ENCODE peak calls at places on chromosomes 11 and 22, in six cellular contexts. One of them, this sample, is unnamed.
A peak's percentile ranks its signal among the peaks of the same experiment; 100 is the strongest.

GRCh38 chr11:114059984-114060401 is 482 bp downstream of the ZBTB16 start:
- DNase-seq in substantia nigra: no peak
- DNase-seq in colonic mucosa: peak; percentile 58
- DNase-seq in CD4-positive, alpha-beta memory T cell: no peak
- DNase-seq in psoas muscle: peak; percentile 76
- DNase-seq in sigmoid colon: peak; percentile 77
- DNase-seq in this sample: no peak

GRCh38 chr22:38257170-38257569 is 15.6 kb downstream of the TMEM184B start:
- DNase-seq in substantia nigra: no peak
- DNase-seq in colonic mucosa: no peak
- DNase-seq in CD4-positive, alpha-beta memory T cell: no peak
- DNase-seq in psoas muscle: no peak
- DNase-seq in sigmoid colon: peak; percentile 78
- DNase-seq in this sample: no peak

GRCh38 chr22:46064236-46064965 is 85.9 kb upstream of the PPARA start:
- DNase-seq in substantia nigra: no peak
- DNase-seq in colonic mucosa: no peak
- DNase-seq in CD4-positive, alpha-beta memory T cell: no peak
- DNase-seq in psoas muscle: peak; percentile 57
- DNase-seq in sigmoid colon: peak; percentile 63
- DNase-seq in this sample: peak; percentile 5

GRCh38 chr11:19730373-19730772 is 17.7 kb downstream of the NAV2 start:
- DNase-seq in substantia nigra: peak; percentile 54
- DNase-seq in colonic mucosa: no peak
- DNase-seq in CD4-positive, alpha-beta memory T cell: no peak
- DNase-seq in psoas muscle: peak; percentile 57
- DNase-seq in sigmoid colon: peak; percentile 91
- DNase-seq in this sample: no peak

GRCh38 chr11:75320643-75321042 is 30.8 kb downstream of the ARRB1 start:
- DNase-seq in substantia nigra: no peak
- DNase-seq in colonic mucosa: no peak
- DNase-seq in CD4-positive, alpha-beta memory T cell: no peak
- DNase-seq in psoas muscle: peak; percentile 35
- DNase-seq in sigmoid colon: no peak
- DNase-seq in this sample: no peak

GRCh38 chr11:35588627-35589026 is 29.6 kb upstream of the FJX1 start:
- DNase-seq in substantia nigra: no peak
- DNase-seq in colonic mucosa: no peak
- DNase-seq in CD4-positive, alpha-beta memory T cell: no peak
- DNase-seq in psoas muscle: no peak
- DNase-seq in sigmoid colon: no peak
- DNase-seq in this sample: no peak

GRCh38 chr11:77705195-77705876 is 67.7 kb upstream of the CLNS1A start:
- DNase-seq in substantia nigra: no peak
- DNase-seq in colonic mucosa: no peak
- DNase-seq in CD4-positive, alpha-beta memory T cell: no peak
- DNase-seq in psoas muscle: no peak
- DNase-seq in sigmoid colon: no peak
- DNase-seq in this sample: no peak

GRCh38 chr11:80702264-80702663 is 1261.4 kb upstream of the TENM4 start:
- DNase-seq in substantia nigra: no peak
- DNase-seq in colonic mucosa: no peak
- DNase-seq in CD4-positive, alpha-beta memory T cell: no peak
- DNase-seq in psoas muscle: no peak
- DNase-seq in sigmoid colon: no peak
- DNase-seq in this sample: no peak

GRCh38 chr22:39185601-39186012 is 33.1 kb upstream of the CBX7 start:
- DNase-seq in substantia nigra: peak; percentile 62
- DNase-seq in colonic mucosa: no peak
- DNase-seq in CD4-positive, alpha-beta memory T cell: no peak
- DNase-seq in psoas muscle: peak; percentile 83
- DNase-seq in sigmoid colon: peak; percentile 89
- DNase-seq in this sample: no peak

GRCh38 chr22:20267441-20268288 is 453 bp downstream of the RTN4R start:
- DNase-seq in substantia nigra: no peak
- DNase-seq in colonic mucosa: peak; percentile 45
- DNase-seq in CD4-positive, alpha-beta memory T cell: no peak
- DNase-seq in psoas muscle: no peak
- DNase-seq in sigmoid colon: no peak
- DNase-seq in this sample: no peak

GRCh38 chr11:980438-981365 is 55.0 kb downstream of the AP2A2 start:
- DNase-seq in substantia nigra: no peak
- DNase-seq in colonic mucosa: no peak
- DNase-seq in CD4-positive, alpha-beta memory T cell: no peak
- DNase-seq in psoas muscle: peak; percentile 67
- DNase-seq in sigmoid colon: no peak
- DNase-seq in this sample: no peak

GRCh38 chr11:9459573-9460321 is 1.1 kb upstream of the ZNF143 start:
- DNase-seq in substantia nigra: peak; percentile 32
- DNase-seq in colonic mucosa: peak; percentile 36
- DNase-seq in CD4-positive, alpha-beta memory T cell: no peak
- DNase-seq in psoas muscle: no peak
- DNase-seq in sigmoid colon: no peak
- DNase-seq in this sample: no peak

GRCh38 chr11:95104121-95104830 is 14.6 kb downstream of the ENDOD1 start:
- DNase-seq in substantia nigra: no peak
- DNase-seq in colonic mucosa: no peak
- DNase-seq in CD4-positive, alpha-beta memory T cell: no peak
- DNase-seq in psoas muscle: no peak
- DNase-seq in sigmoid colon: no peak
- DNase-seq in this sample: no peak

GRCh38 chr22:46058591-46059519 is 81.9 kb upstream of the WNT7B start:
- DNase-seq in substantia nigra: no peak
- DNase-seq in colonic mucosa: no peak
- DNase-seq in CD4-positive, alpha-beta memory T cell: no peak
- DNase-seq in psoas muscle: peak; percentile 56
- DNase-seq in sigmoid colon: peak; percentile 68
- DNase-seq in this sample: peak; percentile 22

GRCh38 chr11:328012-328411 is 7.4 kb upstream of the IFITM3 start:
- DNase-seq in substantia nigra: no peak
- DNase-seq in colonic mucosa: no peak
- DNase-seq in CD4-positive, alpha-beta memory T cell: no peak
- DNase-seq in psoas muscle: no peak
- DNase-seq in sigmoid colon: peak; percentile 67
- DNase-seq in this sample: no peak

GRCh38 chr11:70110538-70111055 is 32.5 kb downstream of the ANO1 start:
- DNase-seq in substantia nigra: no peak
- DNase-seq in colonic mucosa: no peak
- DNase-seq in CD4-positive, alpha-beta memory T cell: no peak
- DNase-seq in psoas muscle: no peak
- DNase-seq in sigmoid colon: no peak
- DNase-seq in this sample: no peak

GRCh38 chr11:127275771-127276170 is 275.2 kb upstream of the KIRREL3 start:
- DNase-seq in substantia nigra: no peak
- DNase-seq in colonic mucosa: no peak
- DNase-seq in CD4-positive, alpha-beta memory T cell: no peak
- DNase-seq in psoas muscle: no peak
- DNase-seq in sigmoid colon: no peak
- DNase-seq in this sample: no peak

GRCh38 chr11:61071208-61071681 is 31.0 kb upstream of the CD5 start:
- DNase-seq in substantia nigra: no peak
- DNase-seq in colonic mucosa: no peak
- DNase-seq in CD4-positive, alpha-beta memory T cell: peak; percentile 72
- DNase-seq in psoas muscle: no peak
- DNase-seq in sigmoid colon: peak; percentile 48
- DNase-seq in this sample: no peak

GRCh38 chr11:44030276-44030932 is 17.4 kb upstream of the ACCSL start:
- DNase-seq in substantia nigra: peak; percentile 1
- DNase-seq in colonic mucosa: no peak
- DNase-seq in CD4-positive, alpha-beta memory T cell: no peak
- DNase-seq in psoas muscle: no peak
- DNase-seq in sigmoid colon: peak; percentile 78
- DNase-seq in this sample: peak; percentile 67

GRCh38 chr11:3123316-3123715 is 41.8 kb downstream of the OSBPL5 start:
- DNase-seq in substantia nigra: no peak
- DNase-seq in colonic mucosa: peak; percentile 78
- DNase-seq in CD4-positive, alpha-beta memory T cell: no peak
- DNase-seq in psoas muscle: peak; percentile 88
- DNase-seq in sigmoid colon: peak; percentile 96
- DNase-seq in this sample: peak; percentile 22
- H3K27ac ChIP-seq in substantia nigra: peak overlapping the region; percentile 19
- H3K27ac ChIP-seq in colonic mucosa: no peak overlapping the region
- H3K27ac ChIP-seq in CD4-positive, alpha-beta memory T cell: no peak overlapping the region
- H3K27ac ChIP-seq in psoas muscle: peak overlapping the region; percentile 76
- H3K27ac ChIP-seq in sigmoid colon: peak overlapping the region; percentile 91
- H3K27ac ChIP-seq in this sample: no peak overlapping the region

DNA sequence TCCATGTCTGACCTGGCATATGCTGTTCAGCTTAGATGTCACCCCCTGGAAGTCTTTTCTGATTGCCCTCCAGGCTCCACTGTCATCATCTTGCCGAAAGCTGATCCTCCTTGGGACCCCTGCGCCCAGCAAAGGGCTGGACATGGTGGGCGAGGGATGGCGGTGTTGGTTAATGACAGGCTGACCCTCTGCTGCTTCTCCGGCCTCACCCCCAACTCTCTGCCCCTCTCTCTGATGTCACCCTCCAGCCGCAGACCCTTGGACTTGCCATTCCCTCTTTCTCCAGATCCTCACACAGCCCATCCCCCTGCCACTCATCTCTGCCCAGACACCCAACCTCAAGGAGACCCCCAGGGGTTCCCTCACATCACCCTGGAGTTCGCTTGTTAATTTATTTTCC is 2.3 kb downstream of the EHBP1L1 start:
- DNase-seq in substantia nigra: no peak
- DNase-seq in colonic mucosa: no peak
- DNase-seq in CD4-positive, alpha-beta memory T cell: no peak
- DNase-seq in psoas muscle: no peak
- DNase-seq in sigmoid colon: peak; percentile 61
- DNase-seq in this sample: no peak
- H3K27ac ChIP-seq in substantia nigra: no peak overlapping the region
- H3K27ac ChIP-seq in colonic mucosa: peak overlapping the region; percentile 89
- H3K27ac ChIP-seq in CD4-positive, alpha-beta memory T cell: peak overlapping the region; percentile 75
- H3K27ac ChIP-seq in psoas muscle: peak overlapping the region; percentile 98
- H3K27ac ChIP-seq in sigmoid colon: peak overlapping the region; percentile 98
- H3K27ac ChIP-seq in this sample: no peak overlapping the region

GRCh38 chr22:29003552-29003951 is 58.1 kb downstream of the C22orf31 start:
- DNase-seq in substantia nigra: no peak
- DNase-seq in colonic mucosa: no peak
- DNase-seq in CD4-positive, alpha-beta memory T cell: no peak
- DNase-seq in psoas muscle: no peak
- DNase-seq in sigmoid colon: no peak
- DNase-seq in this sample: no peak

GRCh38 chr22:29002603-29003002 is 59.0 kb downstream of the C22orf31 start:
- DNase-seq in substantia nigra: no peak
- DNase-seq in colonic mucosa: no peak
- DNase-seq in CD4-positive, alpha-beta memory T cell: no peak
- DNase-seq in psoas muscle: peak; percentile 66
- DNase-seq in sigmoid colon: no peak
- DNase-seq in this sample: no peak

GRCh38 chr22:29003975-29004646 is 57.5 kb downstream of the C22orf31 start:
- DNase-seq in substantia nigra: no peak
- DNase-seq in colonic mucosa: no peak
- DNase-seq in CD4-positive, alpha-beta memory T cell: no peak
- DNase-seq in psoas muscle: no peak
- DNase-seq in sigmoid colon: no peak
- DNase-seq in this sample: peak; percentile 72

GRCh38 chr22:29006346-29006745 is 55.3 kb downstream of the C22orf31 start:
- DNase-seq in substantia nigra: no peak
- DNase-seq in colonic mucosa: no peak
- DNase-seq in CD4-positive, alpha-beta memory T cell: no peak
- DNase-seq in psoas muscle: no peak
- DNase-seq in sigmoid colon: no peak
- DNase-seq in this sample: no peak

GRCh38 chr22:29004647-29005371 is 56.8 kb downstream of the C22orf31 start:
- DNase-seq in substantia nigra: peak; percentile 26
- DNase-seq in colonic mucosa: peak; percentile 68
- DNase-seq in CD4-positive, alpha-beta memory T cell: no peak
- DNase-seq in psoas muscle: peak; percentile 62
- DNase-seq in sigmoid colon: no peak
- DNase-seq in this sample: peak; percentile 80
- H3K27ac ChIP-seq in substantia nigra: no peak overlapping the region
- H3K27ac ChIP-seq in colonic mucosa: no peak overlapping the region
- H3K27ac ChIP-seq in CD4-positive, alpha-beta memory T cell: no peak overlapping the region
- H3K27ac ChIP-seq in psoas muscle: peak overlapping the region; percentile 68
- H3K27ac ChIP-seq in sigmoid colon: peak overlapping the region; percentile 71
- H3K27ac ChIP-seq in this sample: peak overlapping the region; percentile 47

DNA sequence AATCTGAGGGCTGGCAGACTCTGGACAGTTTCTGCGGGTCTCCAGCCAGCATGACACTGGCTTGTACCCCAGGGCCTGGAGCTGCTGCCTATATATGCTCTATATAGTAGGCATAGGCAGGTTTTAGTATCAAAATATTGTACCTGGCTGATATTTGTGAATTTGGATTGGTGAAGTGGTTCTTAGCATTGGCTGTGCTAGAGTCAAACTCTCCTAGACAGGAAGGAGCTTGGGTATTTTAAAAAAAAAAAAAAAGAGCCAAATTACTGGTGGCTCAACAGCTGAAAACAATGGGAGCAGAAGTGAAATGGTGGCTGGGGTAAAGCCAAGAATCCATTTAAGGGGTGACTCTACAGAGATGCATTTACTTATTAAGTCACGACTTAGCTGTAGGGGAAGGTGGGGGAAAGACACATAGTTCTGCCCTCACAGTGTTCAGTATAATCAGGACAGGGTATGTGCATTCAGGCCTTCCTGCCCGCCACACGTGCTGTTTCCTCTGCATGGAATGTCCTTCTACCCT is 11.0 kb upstream of the MTFP1 start:
- DNase-seq in substantia nigra: no peak
- DNase-seq in colonic mucosa: no peak
- DNase-seq in CD4-positive, alpha-beta memory T cell: no peak
- DNase-seq in psoas muscle: no peak
- DNase-seq in sigmoid colon: no peak
- DNase-seq in this sample: no peak
- H3K27ac ChIP-seq in substantia nigra: peak overlapping the region; percentile 29
- H3K27ac ChIP-seq in colonic mucosa: no peak overlapping the region
- H3K27ac ChIP-seq in CD4-positive, alpha-beta memory T cell: no peak overlapping the region
- H3K27ac ChIP-seq in psoas muscle: no peak overlapping the region
- H3K27ac ChIP-seq in sigmoid colon: no peak overlapping the region
- H3K27ac ChIP-seq in this sample: no peak overlapping the region

DNA sequence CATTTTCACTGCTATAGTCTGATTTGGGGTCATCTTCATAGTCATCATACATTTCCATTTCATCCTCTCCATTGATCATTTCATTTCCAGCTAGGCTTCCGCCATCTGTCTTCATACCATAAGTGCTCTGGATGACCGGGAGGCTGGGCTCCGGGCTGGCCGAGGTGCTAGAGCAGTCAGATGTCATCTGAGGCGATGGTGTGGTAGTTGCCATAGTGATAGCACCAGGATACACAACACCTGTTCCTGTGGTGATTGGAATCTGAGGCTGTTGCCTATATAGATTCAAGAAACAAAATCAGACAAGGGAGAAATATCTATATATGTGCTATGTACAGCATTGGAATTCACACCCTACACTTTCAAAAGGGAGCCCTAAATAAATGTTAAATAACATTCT is 383.5 kb downstream of the SOX6 start:
- DNase-seq in substantia nigra: no peak
- DNase-seq in colonic mucosa: no peak
- DNase-seq in CD4-positive, alpha-beta memory T cell: no peak
- DNase-seq in psoas muscle: no peak
- DNase-seq in sigmoid colon: no peak
- DNase-seq in this sample: peak; percentile 38
- H3K27ac ChIP-seq in substantia nigra: no peak overlapping the region
- H3K27ac ChIP-seq in colonic mucosa: no peak overlapping the region
- H3K27ac ChIP-seq in CD4-positive, alpha-beta memory T cell: no peak overlapping the region
- H3K27ac ChIP-seq in psoas muscle: peak overlapping the region; percentile 95
- H3K27ac ChIP-seq in sigmoid colon: no peak overlapping the region
- H3K27ac ChIP-seq in this sample: no peak overlapping the region

DNA sequence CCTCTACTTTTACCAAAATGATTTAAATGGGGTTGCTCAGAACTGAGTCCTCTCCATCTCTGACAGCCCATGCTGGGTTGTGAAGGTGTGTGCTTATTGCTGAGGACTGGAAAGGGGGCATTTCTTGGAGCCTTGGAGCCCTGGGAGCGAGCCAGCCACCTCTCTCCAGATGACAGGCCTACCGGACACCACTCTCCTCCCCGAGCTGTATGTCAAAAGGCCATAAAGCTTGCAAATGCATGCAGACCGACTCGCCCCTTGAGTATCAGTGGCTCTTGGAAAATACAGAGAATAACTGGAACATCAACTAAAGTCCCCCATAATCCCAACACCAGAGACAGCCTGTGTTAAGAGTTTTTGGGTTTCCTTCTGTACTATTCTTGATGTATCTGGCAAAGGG is 67.9 kb upstream of the PITPNB start:
- DNase-seq in substantia nigra: no peak
- DNase-seq in colonic mucosa: no peak
- DNase-seq in CD4-positive, alpha-beta memory T cell: no peak
- DNase-seq in psoas muscle: no peak
- DNase-seq in sigmoid colon: peak; percentile 14
- DNase-seq in this sample: no peak
- H3K27ac ChIP-seq in substantia nigra: no peak overlapping the region
- H3K27ac ChIP-seq in colonic mucosa: no peak overlapping the region
- H3K27ac ChIP-seq in CD4-positive, alpha-beta memory T cell: no peak overlapping the region
- H3K27ac ChIP-seq in psoas muscle: no peak overlapping the region
- H3K27ac ChIP-seq in sigmoid colon: no peak overlapping the region
- H3K27ac ChIP-seq in this sample: no peak overlapping the region

This sample was measured in H9.